ENCODE peak calls at places on chromosomes 6 and 20, in seven cellular contexts. M, J, S, X, I, F and K are unnamed samples.

GRCh38 chr6:169839898-169840631 is 88.6 kb downstream of the ERMARD start:
- DNase-seq in M (no peak), J (peak; percentile 17), S (no peak), X (no peak), I (no peak), F (no peak), K (no peak)

GRCh38 chr6:31470801-31471200 is 27.1 kb upstream of the MICB start:
- DNase-seq in M (no peak), J (no peak), S (no peak), X (no peak), I (no peak), F (no peak), K (no peak)

GRCh38 chr6:113876654-113877053 is 19.5 kb downstream of the MARCKS start:
- DNase-seq in M (no peak), J (no peak), S (no peak), X (no peak), I (no peak), F (no peak), K (no peak)

GRCh38 chr20:46562373-46563169 is 12.1 kb upstream of the OCSTAMP start:
- DNase-seq in M (peak; percentile 38), J (peak; percentile 90), S (peak; percentile 73), X (peak; percentile 82), I (peak; percentile 78), F (peak; percentile 81), K (peak; percentile 76)

GRCh38 chr6:141105481-141105880 is 1027.2 kb upstream of the GJE1 start:
- DNase-seq in M (no peak), J (no peak), S (no peak), X (no peak), I (no peak), F (no peak), K (no peak)

GRCh38 chr6:118912646-118913045 is 18.7 kb downstream of the ASF1A start:
- DNase-seq in M (no peak), J (no peak), S (no peak), X (no peak), I (no peak), F (no peak), K (no peak)

GRCh38 chr20:7692478-7692877 is 247.8 kb downstream of the HAO1 start:
- DNase-seq in M (no peak), J (no peak), S (no peak), X (no peak), I (no peak), F (no peak), K (no peak)

GRCh38 chr6:26249959-26250805 is 114.8 kb upstream of the BTN3A2 start:
- DNase-seq in M (peak; percentile 85), J (peak; percentile 73), S (peak; percentile 84), X (no peak), I (peak; percentile 88), F (no peak), K (no peak)

GRCh38 chr6:163321717-163322116 is 92.8 kb upstream of the QKI start:
- DNase-seq in M (no peak), J (no peak), S (no peak), X (no peak), I (no peak), F (no peak), K (no peak)

GRCh38 chr6:42459888-42460287 is 8.2 kb upstream of the TRERF1 start:
- DNase-seq in M (no peak), J (no peak), S (no peak), X (no peak), I (no peak), F (no peak), K (no peak)

GRCh38 chr20:4814696-4815252 is 93.1 kb downstream of the PRND start:
- DNase-seq in M (peak; percentile 53), J (no peak), S (peak; percentile 64), X (no peak), I (no peak), F (no peak), K (peak; percentile 12)

GRCh38 chr20:33915726-33916331 is 77.9 kb upstream of the RALY start:
- DNase-seq in M (peak; percentile 77), J (peak; percentile 85), S (peak; percentile 64), X (peak; percentile 84), I (peak; percentile 13), F (no peak), K (peak; percentile 35)

GRCh38 chr20:22343612-22344011 is 240.8 kb downstream of the FOXA2 start:
- DNase-seq in M (no peak), J (no peak), S (no peak), X (no peak), I (no peak), F (no peak), K (no peak)

GRCh38 chr20:33164763-33165095 is 3.2 kb upstream of the BPIFA2 start:
- DNase-seq in M (no peak), J (peak; percentile 17), S (no peak), X (no peak), I (no peak), F (no peak), K (no peak)

GRCh38 chr6:14108571-14109410 is 8.8 kb upstream of the CD83 start:
- DNase-seq in M (no peak), J (no peak), S (peak; percentile 40), X (no peak), I (no peak), F (no peak), K (no peak)

GRCh38 chr20:62358728-62359490 is 8.2 kb downstream of the LAMA5 start:
- DNase-seq in M (peak; percentile 26), J (peak; percentile 46), S (no peak), X (no peak), I (peak; percentile 67), F (no peak), K (no peak)
- H3K4me1 ChIP-seq in M (peaks cover 16% of the 10 kb centered on the region), J (peaks cover 56% of the 10 kb centered on the region), S (peaks cover 86% of the 10 kb centered on the region), X (peaks cover 98% of the 10 kb centered on the region), I (peaks cover 88% of the 10 kb centered on the region), F (no peaks in the 10 kb centered on the region), K (peaks cover 86% of the 10 kb centered on the region)

DNA sequence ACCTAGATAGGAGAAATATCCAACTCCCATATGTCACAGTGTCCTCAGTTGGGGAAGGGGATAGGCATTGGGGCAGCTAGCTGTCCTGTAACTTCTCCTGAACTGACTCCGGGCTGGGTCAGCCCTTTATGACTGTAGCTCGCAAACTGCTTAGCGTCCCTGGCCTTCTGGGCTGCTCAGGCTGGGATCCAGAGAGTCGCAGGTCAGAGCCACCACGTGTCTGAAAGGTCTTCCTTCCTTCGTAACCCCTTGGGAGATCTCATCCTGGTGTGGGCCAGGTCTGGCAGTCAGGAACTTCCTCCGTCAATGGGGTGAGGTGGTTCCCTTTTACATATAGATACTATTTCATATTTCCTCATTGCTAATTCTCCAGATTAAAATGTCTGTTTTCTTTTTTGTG is 28.8 kb upstream of the HINT3 start:
- DNase-seq in M (no peak), J (no peak), S (no peak), X (no peak), I (no peak), F (no peak), K (no peak)
- H3K4me1 ChIP-seq in M (peaks cover 4% of the 10 kb centered on the region), J (no peaks in the 10 kb centered on the region), S (peaks cover 15% of the 10 kb centered on the region), X (peaks cover 73% of the 10 kb centered on the region), I (no peaks in the 10 kb centered on the region), F (no peaks in the 10 kb centered on the region), K (no peaks in the 10 kb centered on the region)

GRCh38 chr20:37296371-37296770 is 6.9 kb downstream of the MANBAL start:
- DNase-seq in M (no peak), J (no peak), S (no peak), X (no peak), I (no peak), F (no peak), K (no peak)
- H3K4me1 ChIP-seq in M (peaks cover 13% of the 10 kb centered on the region), J (no peaks in the 10 kb centered on the region), S (peaks cover 53% of the 10 kb centered on the region), X (peaks cover 77% of the 10 kb centered on the region), I (peaks cover 45% of the 10 kb centered on the region), F (no peaks in the 10 kb centered on the region), K (peaks cover 52% of the 10 kb centered on the region)

GRCh38 chr20:17857639-17858449 is 110.8 kb downstream of the SNX5 start:
- DNase-seq in M (no peak), J (no peak), S (no peak), X (no peak), I (no peak), F (no peak), K (no peak)
- H3K4me1 ChIP-seq in M (peaks cover 42% of the 10 kb centered on the region), J (peaks cover 3% of the 10 kb centered on the region), S (peaks cover 52% of the 10 kb centered on the region), X (no peaks in the 10 kb centered on the region), I (peaks cover 19% of the 10 kb centered on the region), F (no peaks in the 10 kb centered on the region), K (peaks cover 53% of the 10 kb centered on the region)

GRCh38 chr6:142850653-142851434 is 94.1 kb downstream of the HIVEP2 start:
- DNase-seq in M (no peak), J (no peak), S (no peak), X (no peak), I (no peak), F (no peak), K (no peak)

GRCh38 chr6:142848156-142848555 is 96.8 kb downstream of the HIVEP2 start:
- DNase-seq in M (no peak), J (no peak), S (no peak), X (no peak), I (no peak), F (no peak), K (no peak)

GRCh38 chr6:142846883-142847287 is 98.1 kb downstream of the HIVEP2 start:
- DNase-seq in M (no peak), J (no peak), S (no peak), X (no peak), I (peak; percentile 64), F (no peak), K (peak; percentile 25)

GRCh38 chr6:142846459-142846831 is 98.5 kb downstream of the HIVEP2 start:
- DNase-seq in M (no peak), J (no peak), S (no peak), X (no peak), I (no peak), F (no peak), K (no peak)

GRCh38 chr6:142848969-142849368 is 96.0 kb downstream of the HIVEP2 start:
- DNase-seq in M (no peak), J (no peak), S (no peak), X (no peak), I (no peak), F (no peak), K (no peak)
- H3K4me1 ChIP-seq in M (peaks cover 42% of the 10 kb centered on the region), J (peaks cover 3% of the 10 kb centered on the region), S (peaks cover 95% of the 10 kb centered on the region), X (peaks cover 45% of the 10 kb centered on the region), I (peaks cover 32% of the 10 kb centered on the region), F (no peaks in the 10 kb centered on the region), K (peaks cover 44% of the 10 kb centered on the region)

DNA sequence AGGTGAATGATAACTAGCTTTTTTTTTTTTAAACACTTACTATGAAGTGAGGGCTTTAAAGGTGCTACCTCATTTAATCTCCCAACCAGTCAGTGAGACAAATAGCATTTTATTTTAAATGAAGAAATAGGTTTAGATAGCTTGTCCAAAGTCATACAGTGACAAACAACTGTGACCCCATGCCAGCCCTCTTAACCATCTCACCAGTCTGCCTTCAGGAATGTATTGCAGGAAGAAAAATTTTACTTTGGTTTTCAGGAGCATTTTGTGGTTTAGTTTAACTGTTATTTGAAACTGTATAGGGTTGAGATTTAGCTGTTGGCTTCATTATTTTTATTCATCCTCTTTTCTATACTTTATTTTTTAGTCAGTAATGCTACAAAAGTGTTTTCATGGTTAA is 18.6 kb downstream of the DSE start:
- DNase-seq in M (no peak), J (no peak), S (no peak), X (no peak), I (no peak), F (no peak), K (no peak)
- H3K4me1 ChIP-seq in M (no peaks in the 10 kb centered on the region), J (peaks cover 3% of the 10 kb centered on the region), S (peaks cover 38% of the 10 kb centered on the region), X (peaks cover 36% of the 10 kb centered on the region), I (peaks cover 19% of the 10 kb centered on the region), F (peaks cover 4% of the 10 kb centered on the region), K (no peaks in the 10 kb centered on the region)

DNA sequence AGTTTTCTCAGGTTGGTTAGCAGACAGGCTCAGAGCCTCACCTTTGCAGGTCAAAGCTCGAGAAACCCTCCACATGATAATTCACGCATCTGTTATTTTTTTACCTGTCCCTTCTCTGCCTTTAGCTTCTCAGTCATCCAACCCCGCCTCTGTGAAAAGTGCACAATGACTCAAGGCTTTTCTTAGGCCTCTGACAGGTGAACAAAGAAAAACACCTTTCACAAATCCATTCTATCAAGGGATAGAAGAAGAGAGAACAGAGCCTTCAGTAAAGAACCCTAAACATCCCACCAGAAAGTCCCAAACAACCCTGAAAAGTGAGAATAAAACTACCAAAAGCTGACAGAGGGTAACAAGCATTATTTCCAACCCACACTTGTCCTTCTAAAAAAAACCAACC is 178.2 kb downstream of the GJA10 start:
- DNase-seq in M (no peak), J (no peak), S (no peak), X (no peak), I (no peak), F (no peak), K (no peak)
- H3K4me1 ChIP-seq in M (no peaks in the 10 kb centered on the region), J (no peaks in the 10 kb centered on the region), S (no peaks in the 10 kb centered on the region), X (no peaks in the 10 kb centered on the region), I (no peaks in the 10 kb centered on the region), F (no peaks in the 10 kb centered on the region), K (no peaks in the 10 kb centered on the region)